ENCODE peak calls at places on chromosomes 4 and X, in eight cellular contexts. B is sigmoid colon, I is adrenal gland, D is heart left ventricle, V is transverse colon, W is uterus, C is spleen, Q is K562. G is an unnamed sample.

GRCh38 chrX:24479924-24480722 is 15.0 kb downstream of the PDK3 start:
- DNase-seq in B (no peak), I (peak), D (no peak), V (peak), W (no peak), C (peak), Q (no peak), G (no peak)

GRCh38 chrX:8815460-8816065 is 14.4 kb upstream of the FAM9A start:
- DNase-seq in B (no peak), I (peak), D (no peak), V (no peak), W (no peak), C (no peak), Q (peak), G (peak)

GRCh38 chrX:111585337-111585736 is 73.9 kb downstream of the SERTM2 start:
- DNase-seq in B (no peak), I (no peak), D (no peak), V (no peak), W (no peak), C (no peak), Q (no peak), G (no peak)

GRCh38 chr4:21885241-21885640 is 63.3 kb downstream of the KCNIP4 start:
- DNase-seq in B (no peak), I (no peak), D (no peak), V (no peak), W (no peak), C (no peak), Q (no peak), G (no peak)

GRCh38 chr4:56267558-56267957 is 119.7 kb downstream of the AASDH start:
- DNase-seq in B (no peak), I (no peak), D (no peak), V (no peak), W (no peak), C (no peak), Q (no peak), G (no peak)

GRCh38 chrX:77451041-77451440 is 3.9 kb downstream of the FGF16 start:
- DNase-seq in B (no peak), I (no peak), D (no peak), V (no peak), W (no peak), C (no peak), Q (no peak), G (no peak)

GRCh38 chr4:54099287-54099958 is 540 bp upstream of the GSX2 start:
- DNase-seq in B (no peak), I (no peak), D (no peak), V (no peak), W (no peak), C (no peak), Q (no peak), G (no peak)

GRCh38 chr4:6047130-6047673 is 29.0 kb upstream of the C4orf50 start:
- DNase-seq in B (no peak), I (no peak), D (no peak), V (no peak), W (no peak), C (no peak), Q (no peak), G (no peak)

GRCh38 chr4:174789666-174790065 is 39.4 kb downstream of the GLRA3 start:
- DNase-seq in B (no peak), I (no peak), D (no peak), V (no peak), W (no peak), C (no peak), Q (no peak), G (no peak)

GRCh38 chr4:27066591-27066990 is 205.9 kb downstream of the STIM2 start:
- DNase-seq in B (no peak), I (peak), D (peak), V (peak), W (no peak), C (no peak), Q (no peak), G (no peak)

GRCh38 chr4:174217273-174218126 is 66.0 kb downstream of the FBXO8 start:
- DNase-seq in B (no peak), I (peak), D (peak), V (no peak), W (no peak), C (no peak), Q (no peak), G (peak)

GRCh38 chr4:10085386-10085785 is 31.2 kb downstream of the WDR1 start:
- DNase-seq in B (peak), I (no peak), D (peak), V (peak), W (peak), C (peak), Q (no peak), G (no peak)

GRCh38 chr4:127788517-127788916 is 6.4 kb downstream of the HSPA4L start:
- DNase-seq in B (no peak), I (no peak), D (no peak), V (no peak), W (no peak), C (no peak), Q (no peak), G (no peak)

GRCh38 chrX:24231169-24231568 is 81.6 kb downstream of the ZFX start:
- DNase-seq in B (no peak), I (peak), D (no peak), V (no peak), W (no peak), C (no peak), Q (peak), G (peak)

GRCh38 chr4:5809216-5809776 is 83.6 kb downstream of the CRMP1 start:
- DNase-seq in B (peak), I (no peak), D (no peak), V (no peak), W (no peak), C (peak), Q (no peak), G (no peak)

GRCh38 chr4:150140774-150141400 is 62.6 kb downstream of the DCLK2 start:
- DNase-seq in B (no peak), I (no peak), D (no peak), V (no peak), W (no peak), C (no peak), Q (no peak), G (no peak)

GRCh38 chr4:171639540-171639939 is 173.7 kb upstream of the GALNTL6 start:
- DNase-seq in B (no peak), I (no peak), D (no peak), V (no peak), W (no peak), C (no peak), Q (no peak), G (peak)

GRCh38 chrX:20595928-20596550 is 329.3 kb upstream of the RPS6KA3 start:
- DNase-seq in B (no peak), I (no peak), D (no peak), V (no peak), W (no peak), C (no peak), Q (no peak), G (no peak)

GRCh38 chr4:38179690-38180299 is 219.6 kb downstream of the PTTG2 start:
- DNase-seq in B (peak), I (peak), D (peak), V (peak), W (peak), C (peak), Q (peak), G (peak)

GRCh38 chr4:176781739-176782100 is 11.0 kb downstream of the VEGFC start:
- DNase-seq in B (no peak), I (no peak), D (no peak), V (no peak), W (no peak), C (no peak), Q (no peak), G (no peak)

GRCh38 chrX:15143050-15143824 is 126.6 kb downstream of the ASB9 start:
- DNase-seq in B (no peak), I (peak), D (no peak), V (peak), W (peak), C (peak), Q (peak), G (peak)

GRCh38 chr4:179110356-179110755 is 1668.1 kb upstream of the AGA start:
- DNase-seq in B (no peak), I (no peak), D (no peak), V (no peak), W (no peak), C (no peak), Q (no peak), G (no peak)

GRCh38 chr4:91448668-91449330 is 855.0 kb upstream of the GRID2 start:
- DNase-seq in B (no peak), I (no peak), D (no peak), V (no peak), W (no peak), C (no peak), Q (no peak), G (no peak)

GRCh38 chrX:18938710-18939109 is 45.2 kb downstream of the PHKA2 start:
- DNase-seq in B (no peak), I (no peak), D (no peak), V (no peak), W (no peak), C (no peak), Q (no peak), G (no peak)

GRCh38 chr4:167838686-167839085 is 253.7 kb upstream of the ANXA10 start:
- DNase-seq in B (no peak), I (no peak), D (no peak), V (no peak), W (no peak), C (no peak), Q (no peak), G (no peak)

GRCh38 chr4:108833041-108833440 is 70.2 kb upstream of the ETNPPL start:
- DNase-seq in B (no peak), I (no peak), D (no peak), V (no peak), W (no peak), C (no peak), Q (no peak), G (no peak)

GRCh38 chr4:74117024-74117534 is 18.1 kb upstream of the CXCL2 start:
- DNase-seq in B (peak), I (peak), D (no peak), V (peak), W (peak), C (no peak), Q (no peak), G (no peak)

GRCh38 chrX:113954297-113954696 is 629.6 kb upstream of the HTR2C start:
- DNase-seq in B (no peak), I (no peak), D (no peak), V (no peak), W (no peak), C (no peak), Q (no peak), G (no peak)

GRCh38 chr4:124713213-124713592 is 671 bp upstream of the ANKRD50 start:
- DNase-seq in B (peak), I (peak), D (peak), V (peak), W (peak), C (peak), Q (peak), G (peak)

GRCh38 chr4:40526741-40527140 is 102.9 kb downstream of the RBM47 start:
- DNase-seq in B (no peak), I (no peak), D (no peak), V (no peak), W (no peak), C (no peak), Q (no peak), G (no peak)

GRCh38 chr4:101345596-101346311 is 1.6 kb downstream of the PPP3CA start:
- DNase-seq in B (peak), I (peak), D (peak), V (peak), W (peak), C (peak), Q (peak), G (peak)

GRCh38 chr4:153485860-153486259 is 19.7 kb downstream of the TMEM131L start:
- DNase-seq in B (no peak), I (no peak), D (no peak), V (no peak), W (no peak), C (no peak), Q (no peak), G (no peak)

GRCh38 chr4:168605411-168605810 is 108.6 kb downstream of the PALLD start:
- DNase-seq in B (no peak), I (no peak), D (no peak), V (no peak), W (no peak), C (no peak), Q (no peak), G (no peak)

GRCh38 chr4:122963222-122963621 is 40.8 kb upstream of the NUDT6 start:
- DNase-seq in B (no peak), I (no peak), D (no peak), V (no peak), W (no peak), C (no peak), Q (no peak), G (no peak)

GRCh38 chr4:88177981-88178632 is 19.7 kb upstream of the ABCG2 start:
- DNase-seq in B (no peak), I (no peak), D (no peak), V (peak), W (no peak), C (no peak), Q (peak), G (no peak)

GRCh38 chr4:20456416-20456815 is 204.7 kb downstream of the SLIT2 start:
- DNase-seq in B (no peak), I (no peak), D (no peak), V (no peak), W (no peak), C (no peak), Q (no peak), G (no peak)

GRCh38 chr4:68718447-68719074 is 48.1 kb upstream of the UGT2B15 start:
- DNase-seq in B (no peak), I (no peak), D (no peak), V (no peak), W (no peak), C (no peak), Q (no peak), G (no peak)

GRCh38 chr4:76430519-76431388 is 4.3 kb upstream of the SHROOM3 start:
- DNase-seq in B (no peak), I (no peak), D (no peak), V (no peak), W (no peak), C (no peak), Q (no peak), G (no peak)

DNA sequence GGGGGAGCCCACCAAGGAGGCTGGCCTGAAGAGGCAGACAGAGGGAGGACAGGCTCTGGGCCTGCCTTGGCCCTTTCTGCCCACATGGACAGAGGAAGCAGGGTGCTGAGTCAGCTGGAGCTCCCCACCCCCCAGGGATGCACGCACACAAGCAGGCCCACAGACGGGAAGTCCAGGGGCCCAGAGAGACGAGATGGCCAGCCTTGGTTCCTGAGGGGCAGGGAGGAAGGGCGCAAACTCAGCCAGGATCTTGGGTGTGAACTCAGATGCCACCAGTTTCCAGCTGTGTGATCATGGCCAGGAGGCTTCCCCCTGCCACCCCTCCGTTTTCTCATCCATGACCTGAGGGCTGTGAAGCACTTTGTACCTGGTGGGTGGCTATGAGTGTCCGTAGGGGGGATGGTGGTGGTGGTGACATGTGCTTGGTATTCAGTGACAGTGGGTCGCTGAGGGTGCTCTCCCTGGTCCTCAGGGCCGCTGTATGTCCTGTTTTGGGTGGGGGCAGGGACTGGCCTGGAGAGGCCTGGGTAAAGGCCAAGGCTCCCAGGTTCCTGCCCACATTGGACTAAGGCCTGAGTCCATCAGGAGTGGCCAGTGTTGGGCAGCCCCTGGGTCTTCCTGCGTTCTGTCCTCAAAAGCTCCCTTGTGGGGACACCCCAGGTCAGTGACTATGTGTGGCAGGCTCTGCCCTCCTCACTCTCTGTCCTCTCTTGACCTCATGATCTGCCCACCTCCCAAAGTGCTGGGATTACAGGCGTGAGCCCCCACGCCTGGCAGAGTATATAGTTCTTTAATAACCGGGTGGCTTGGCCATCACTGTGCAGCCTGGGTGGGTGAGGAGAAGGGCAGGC is 2.0 kb downstream of the SH3BP2 start:
- DNase-seq in B (peak), I (peak), D (peak), V (peak), W (no peak), C (peak), Q (no peak), G (peak)
- H3K27ac ChIP-seq in B (peak), I (peak), D (peak), V (peak), W (peak), C (peak), Q (peak), G (peak)

GRCh38 chr4:173169428-173170209 is 1.0 kb downstream of the GALNT7 start:
- DNase-seq in B (peak), I (peak), D (peak), V (peak), W (peak), C (peak), Q (peak), G (peak)
- TF ChIP-seq POLR2A in B (no peak), I (peak), D (no peak), V (no peak), W (peak), C (no peak), Q (no peak), G (no peak)

DNA sequence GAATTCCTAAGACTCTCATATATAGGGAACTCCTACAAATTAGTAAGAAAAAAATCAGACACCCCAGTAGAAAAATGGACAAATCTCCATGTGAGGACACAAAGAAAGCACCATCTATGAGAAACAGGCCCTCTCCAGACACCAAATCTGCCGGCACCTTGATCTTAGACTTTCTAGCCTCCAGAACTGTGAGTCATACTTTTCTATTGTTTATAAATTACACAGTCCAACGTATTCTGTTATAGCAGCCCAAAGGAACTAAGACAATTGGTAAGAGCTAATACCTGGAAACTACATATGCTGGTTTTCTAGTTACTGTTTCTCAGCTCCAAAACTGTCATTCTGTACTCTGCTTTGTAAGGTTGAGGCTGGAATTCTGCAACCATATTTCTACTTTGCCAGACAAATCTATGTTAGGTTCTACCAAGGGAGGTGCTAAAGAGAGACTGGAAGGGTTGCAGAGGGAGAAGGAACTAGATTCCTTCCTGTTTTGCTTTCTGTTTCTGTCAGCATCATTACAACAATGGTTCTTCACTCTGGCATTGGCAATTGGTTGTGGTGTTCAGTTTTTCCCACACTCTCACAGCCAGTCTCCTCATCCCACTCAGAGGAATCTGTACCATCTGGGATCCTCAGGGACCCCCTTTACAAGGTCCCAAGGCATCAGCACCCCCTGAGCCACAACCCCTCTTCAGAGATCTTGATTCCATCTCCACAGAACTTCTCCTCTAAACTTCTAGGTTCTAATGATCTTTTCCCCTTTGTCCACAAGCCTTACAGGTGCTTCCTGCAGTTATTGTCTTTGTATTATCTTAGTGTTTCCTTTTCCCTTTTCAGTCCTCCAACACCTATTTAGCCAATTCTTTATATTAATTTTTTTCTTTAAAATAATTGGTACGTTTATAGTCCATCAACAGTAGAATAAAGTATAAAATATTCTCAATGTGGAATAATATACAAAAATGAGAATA is 35.5 kb upstream of the FAM241A start:
- DNase-seq in B (no peak), I (no peak), D (no peak), V (no peak), W (no peak), C (no peak), Q (no peak), G (no peak)
- H3K27ac ChIP-seq in B (no peak), I (no peak), D (peak), V (no peak), W (peak), C (peak), Q (no peak), G (no peak)

DNA sequence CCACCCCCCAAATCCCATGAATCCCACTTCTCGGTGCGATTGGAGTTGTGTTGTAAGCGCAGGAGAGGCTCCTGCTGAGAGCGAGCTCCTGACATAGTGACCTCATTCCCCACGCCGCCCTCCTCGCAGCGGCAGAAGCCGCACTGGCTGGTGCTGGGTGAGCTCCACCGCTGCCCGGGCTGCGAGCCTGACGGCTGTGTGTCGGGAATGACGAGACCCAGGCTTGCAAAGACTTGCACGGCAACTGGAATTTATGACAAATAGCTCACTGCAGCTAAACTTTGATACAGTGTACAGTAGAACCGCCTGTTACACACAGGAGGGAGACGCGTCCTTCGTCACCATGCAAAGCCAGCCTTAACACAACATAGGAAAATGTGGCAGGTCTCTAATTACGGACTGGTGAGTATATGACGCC is 82.4 kb downstream of the STOX2 start:
- DNase-seq in B (peak), I (peak), D (peak), V (peak), W (peak), C (no peak), Q (no peak), G (peak)
- TF ChIP-seq POLR2A in B (no peak), I (peak), D (no peak), V (no peak), W (no peak), C (no peak), Q (no peak), G (no peak)

GRCh38 chr4:110129544-110129943 is 68.9 kb downstream of the ELOVL6 start:
- DNase-seq in B (no peak), I (no peak), D (no peak), V (no peak), W (no peak), C (no peak), Q (no peak), G (no peak)
- H3K27ac ChIP-seq in B (no peak), I (no peak), D (no peak), V (no peak), W (no peak), C (no peak), Q (no peak), G (no peak)

DNA sequence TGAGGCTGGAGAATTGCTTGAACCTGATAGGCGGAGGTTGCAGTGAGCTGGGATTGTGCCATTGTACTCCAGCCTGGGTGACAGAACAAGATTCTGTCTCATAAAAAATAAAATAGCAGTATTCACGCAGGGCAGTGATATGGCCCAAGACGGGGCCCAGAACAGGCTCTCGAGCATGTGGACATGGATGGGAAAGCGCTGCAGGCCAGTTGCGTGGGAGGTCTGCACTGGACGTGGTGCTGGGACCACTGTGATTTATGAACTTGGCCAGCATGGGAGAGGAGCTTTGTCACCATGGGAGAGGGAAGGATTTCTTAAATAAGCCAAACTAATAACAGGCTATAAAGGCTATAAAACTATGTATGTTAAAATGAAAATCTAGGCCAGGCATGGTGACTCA is 51.6 kb downstream of the NSD2 start:
- DNase-seq in B (no peak), I (no peak), D (no peak), V (no peak), W (no peak), C (no peak), Q (no peak), G (no peak)
- TF ChIP-seq POLR2A in B (no peak), I (no peak), D (no peak), V (no peak), W (no peak), C (no peak), Q (no peak), G (no peak)

GRCh38 chr4:1009647-1010521 is 1.5 kb upstream of the FGFRL1 start:
- DNase-seq in B (peak), I (peak), D (peak), V (peak), W (peak), C (peak), Q (peak), G (peak)
- H3K27ac ChIP-seq in B (peak), I (no peak), D (peak), V (peak), W (peak), C (peak), Q (no peak), G (no peak)

G was measured in testis.